ENCODE peak calls at places on chromosomes 7 and 10, in nine cellular contexts. One of them, this sample, is unnamed.

GRCh38 chr7:30932562-30932961 is 20.9 kb downstream of the AQP1 start:
- DNase-seq in left ventricle myocardium inferior: no peak
- DNase-seq in dorsolateral prefrontal cortex: peak
- DNase-seq in osteocyte: peak
- DNase-seq in kidney: peak
- DNase-seq in neural progenitor cell: no peak
- DNase-seq in heart right ventricle: no peak
- DNase-seq in progenitor cell of endocrine pancreas: no peak
- DNase-seq in endothelial cell of umbilical vein: no peak
- DNase-seq in this sample: no peak

GRCh38 chr10:123930340-123931001 is 38.9 kb upstream of the CPXM2 start:
- DNase-seq in left ventricle myocardium inferior: no peak
- DNase-seq in dorsolateral prefrontal cortex: no peak
- DNase-seq in osteocyte: no peak
- DNase-seq in kidney: no peak
- DNase-seq in neural progenitor cell: no peak
- DNase-seq in heart right ventricle: no peak
- DNase-seq in progenitor cell of endocrine pancreas: no peak
- DNase-seq in endothelial cell of umbilical vein: no peak
- DNase-seq in this sample: no peak

GRCh38 chr7:104848386-104848990 is 165.5 kb upstream of the KMT2E start:
- DNase-seq in left ventricle myocardium inferior: no peak
- DNase-seq in dorsolateral prefrontal cortex: no peak
- DNase-seq in osteocyte: no peak
- DNase-seq in kidney: no peak
- DNase-seq in neural progenitor cell: peak
- DNase-seq in heart right ventricle: no peak
- DNase-seq in progenitor cell of endocrine pancreas: peak
- DNase-seq in endothelial cell of umbilical vein: peak
- DNase-seq in this sample: peak

GRCh38 chr7:91835191-91836064 is 45.1 kb downstream of the MTERF1 start:
- DNase-seq in left ventricle myocardium inferior: no peak
- DNase-seq in dorsolateral prefrontal cortex: no peak
- DNase-seq in osteocyte: no peak
- DNase-seq in kidney: no peak
- DNase-seq in neural progenitor cell: no peak
- DNase-seq in heart right ventricle: no peak
- DNase-seq in progenitor cell of endocrine pancreas: no peak
- DNase-seq in endothelial cell of umbilical vein: no peak
- DNase-seq in this sample: no peak

GRCh38 chr7:70218006-70218405 is 619.7 kb downstream of the AUTS2 start:
- DNase-seq in left ventricle myocardium inferior: no peak
- DNase-seq in dorsolateral prefrontal cortex: no peak
- DNase-seq in osteocyte: no peak
- DNase-seq in kidney: no peak
- DNase-seq in neural progenitor cell: no peak
- DNase-seq in heart right ventricle: no peak
- DNase-seq in progenitor cell of endocrine pancreas: no peak
- DNase-seq in endothelial cell of umbilical vein: no peak
- DNase-seq in this sample: no peak

GRCh38 chr10:11297136-11297535 is 279.5 kb downstream of the CELF2 start:
- DNase-seq in left ventricle myocardium inferior: no peak
- DNase-seq in dorsolateral prefrontal cortex: no peak
- DNase-seq in osteocyte: no peak
- DNase-seq in kidney: no peak
- DNase-seq in neural progenitor cell: no peak
- DNase-seq in heart right ventricle: no peak
- DNase-seq in progenitor cell of endocrine pancreas: no peak
- DNase-seq in endothelial cell of umbilical vein: no peak
- DNase-seq in this sample: no peak

GRCh38 chr10:12067336-12067735 is 1.4 kb upstream of the DHTKD1 start:
- DNase-seq in left ventricle myocardium inferior: no peak
- DNase-seq in dorsolateral prefrontal cortex: no peak
- DNase-seq in osteocyte: no peak
- DNase-seq in kidney: no peak
- DNase-seq in neural progenitor cell: no peak
- DNase-seq in heart right ventricle: no peak
- DNase-seq in progenitor cell of endocrine pancreas: no peak
- DNase-seq in endothelial cell of umbilical vein: no peak
- DNase-seq in this sample: no peak

GRCh38 chr7:27202018-27202740 is 2.3 kb upstream of the HOXA13 start:
- DNase-seq in left ventricle myocardium inferior: no peak
- DNase-seq in dorsolateral prefrontal cortex: no peak
- DNase-seq in osteocyte: no peak
- DNase-seq in kidney: no peak
- DNase-seq in neural progenitor cell: no peak
- DNase-seq in heart right ventricle: no peak
- DNase-seq in progenitor cell of endocrine pancreas: no peak
- DNase-seq in endothelial cell of umbilical vein: no peak
- DNase-seq in this sample: no peak

GRCh38 chr10:24718031-24718855 is 5.4 kb downstream of the ARHGAP21 start:
- DNase-seq in left ventricle myocardium inferior: no peak
- DNase-seq in dorsolateral prefrontal cortex: no peak
- DNase-seq in osteocyte: no peak
- DNase-seq in kidney: no peak
- DNase-seq in neural progenitor cell: no peak
- DNase-seq in heart right ventricle: no peak
- DNase-seq in progenitor cell of endocrine pancreas: no peak
- DNase-seq in endothelial cell of umbilical vein: no peak
- DNase-seq in this sample: no peak

GRCh38 chr10:93711891-93712290 is 9.5 kb upstream of the FRA10AC1 start:
- DNase-seq in left ventricle myocardium inferior: no peak
- DNase-seq in dorsolateral prefrontal cortex: no peak
- DNase-seq in osteocyte: no peak
- DNase-seq in kidney: no peak
- DNase-seq in neural progenitor cell: no peak
- DNase-seq in heart right ventricle: no peak
- DNase-seq in progenitor cell of endocrine pancreas: no peak
- DNase-seq in endothelial cell of umbilical vein: no peak
- DNase-seq in this sample: no peak

GRCh38 chr7:44639701-44640321 is 33.4 kb downstream of the OGDH start:
- DNase-seq in left ventricle myocardium inferior: peak
- DNase-seq in dorsolateral prefrontal cortex: no peak
- DNase-seq in osteocyte: peak
- DNase-seq in kidney: no peak
- DNase-seq in neural progenitor cell: peak
- DNase-seq in heart right ventricle: no peak
- DNase-seq in progenitor cell of endocrine pancreas: peak
- DNase-seq in endothelial cell of umbilical vein: peak
- DNase-seq in this sample: no peak

GRCh38 chr10:70540089-70540788 is 61.7 kb downstream of the PALD1 start:
- DNase-seq in left ventricle myocardium inferior: no peak
- DNase-seq in dorsolateral prefrontal cortex: no peak
- DNase-seq in osteocyte: no peak
- DNase-seq in kidney: no peak
- DNase-seq in neural progenitor cell: peak
- DNase-seq in heart right ventricle: peak
- DNase-seq in progenitor cell of endocrine pancreas: no peak
- DNase-seq in endothelial cell of umbilical vein: peak
- DNase-seq in this sample: no peak

DNA sequence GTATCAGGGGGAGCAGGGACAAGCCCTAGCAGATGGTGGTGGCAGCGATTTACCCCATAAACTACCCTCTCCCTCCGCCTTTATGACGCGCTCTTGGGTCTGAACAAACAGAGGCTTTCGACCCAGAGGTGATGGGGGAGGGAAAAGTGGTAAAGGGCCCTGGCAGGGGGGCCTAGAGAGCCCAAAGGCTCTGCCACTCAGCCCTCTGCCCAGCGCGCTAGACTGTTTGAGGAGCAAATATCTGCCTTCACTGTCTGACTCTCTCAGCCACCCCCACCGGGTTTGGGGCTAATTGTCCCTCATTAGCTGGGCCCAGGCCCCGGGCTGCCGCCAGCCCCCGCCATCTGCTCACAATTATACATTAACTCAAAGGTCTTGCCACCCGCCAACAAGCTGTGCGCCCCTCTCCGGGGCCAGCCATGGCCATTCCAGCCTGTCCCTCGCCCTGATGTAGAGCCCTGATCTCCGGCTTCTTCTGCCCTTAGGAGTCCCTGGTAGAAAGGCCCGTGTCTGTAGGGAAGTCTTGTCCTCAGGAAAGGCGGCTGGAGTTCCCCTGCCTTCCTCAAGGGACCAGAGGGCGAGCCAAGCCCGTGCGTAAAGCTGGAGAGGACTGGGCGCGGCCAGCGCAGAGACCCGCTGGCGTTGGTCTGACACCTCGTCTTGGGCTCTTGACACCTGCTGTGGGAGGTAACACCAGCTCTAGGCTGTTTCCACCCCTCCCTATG is 1.9 kb upstream of the PAX4 start:
- DNase-seq in left ventricle myocardium inferior: no peak
- DNase-seq in dorsolateral prefrontal cortex: no peak
- DNase-seq in osteocyte: no peak
- DNase-seq in kidney: no peak
- DNase-seq in neural progenitor cell: peak
- DNase-seq in heart right ventricle: no peak
- DNase-seq in progenitor cell of endocrine pancreas: no peak
- DNase-seq in endothelial cell of umbilical vein: no peak
- DNase-seq in this sample: no peak
- TF ChIP-seq CTCF in left ventricle myocardium inferior: no peak
- TF ChIP-seq CTCF in dorsolateral prefrontal cortex: no peak
- TF ChIP-seq CTCF in osteocyte: no peak
- TF ChIP-seq CTCF in kidney: no peak
- TF ChIP-seq CTCF in neural progenitor cell: peak
- TF ChIP-seq CTCF in heart right ventricle: no peak
- TF ChIP-seq CTCF in progenitor cell of endocrine pancreas: no peak
- TF ChIP-seq CTCF in endothelial cell of umbilical vein: no peak
- TF ChIP-seq CTCF in this sample: no peak

GRCh38 chr10:6173203-6173602 is 29.5 kb upstream of the PFKFB3 start:
- DNase-seq in left ventricle myocardium inferior: no peak
- DNase-seq in dorsolateral prefrontal cortex: no peak
- DNase-seq in osteocyte: no peak
- DNase-seq in kidney: no peak
- DNase-seq in neural progenitor cell: peak
- DNase-seq in heart right ventricle: no peak
- DNase-seq in progenitor cell of endocrine pancreas: no peak
- DNase-seq in endothelial cell of umbilical vein: no peak
- DNase-seq in this sample: no peak
- TF ChIP-seq CTCF in left ventricle myocardium inferior: peak
- TF ChIP-seq CTCF in dorsolateral prefrontal cortex: no peak
- TF ChIP-seq CTCF in osteocyte: no peak
- TF ChIP-seq CTCF in kidney: no peak
- TF ChIP-seq CTCF in neural progenitor cell: peak
- TF ChIP-seq CTCF in heart right ventricle: peak
- TF ChIP-seq CTCF in progenitor cell of endocrine pancreas: peak
- TF ChIP-seq CTCF in endothelial cell of umbilical vein: peak
- TF ChIP-seq CTCF in this sample: no peak

DNA sequence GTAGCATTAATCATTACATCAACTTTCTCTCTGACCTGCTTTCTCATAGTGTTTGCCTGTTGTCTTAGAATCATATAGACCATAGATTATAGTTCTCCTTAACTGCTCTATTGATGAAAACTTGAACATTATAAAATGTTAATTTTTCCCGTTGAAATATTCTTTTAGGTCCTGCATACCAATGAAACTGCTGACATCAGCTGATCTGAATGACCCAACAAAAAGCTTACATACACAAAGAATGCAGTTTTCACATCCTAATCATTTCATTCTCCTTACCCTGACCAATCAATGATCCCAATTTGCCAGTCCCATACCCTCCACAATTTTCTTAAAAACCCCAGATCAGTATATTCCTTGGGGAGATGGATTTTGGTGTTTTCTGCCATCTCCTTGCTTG is 302.9 kb upstream of the MBL2 start:
- DNase-seq in left ventricle myocardium inferior: no peak
- DNase-seq in dorsolateral prefrontal cortex: no peak
- DNase-seq in osteocyte: no peak
- DNase-seq in kidney: no peak
- DNase-seq in neural progenitor cell: no peak
- DNase-seq in heart right ventricle: no peak
- DNase-seq in progenitor cell of endocrine pancreas: no peak
- DNase-seq in endothelial cell of umbilical vein: no peak
- DNase-seq in this sample: no peak
- TF ChIP-seq CTCF in left ventricle myocardium inferior: no peak
- TF ChIP-seq CTCF in dorsolateral prefrontal cortex: no peak
- TF ChIP-seq CTCF in osteocyte: no peak
- TF ChIP-seq CTCF in kidney: no peak
- TF ChIP-seq CTCF in neural progenitor cell: no peak
- TF ChIP-seq CTCF in heart right ventricle: no peak
- TF ChIP-seq CTCF in progenitor cell of endocrine pancreas: no peak
- TF ChIP-seq CTCF in endothelial cell of umbilical vein: no peak
- TF ChIP-seq CTCF in this sample: no peak

GRCh38 chr10:69412232-69412631 is 4.5 kb downstream of the TACR2 start:
- DNase-seq in left ventricle myocardium inferior: no peak
- DNase-seq in dorsolateral prefrontal cortex: no peak
- DNase-seq in osteocyte: no peak
- DNase-seq in kidney: no peak
- DNase-seq in neural progenitor cell: no peak
- DNase-seq in heart right ventricle: no peak
- DNase-seq in progenitor cell of endocrine pancreas: no peak
- DNase-seq in endothelial cell of umbilical vein: no peak
- DNase-seq in this sample: no peak

GRCh38 chr10:69409176-69409495 is 7.6 kb downstream of the TACR2 start:
- DNase-seq in left ventricle myocardium inferior: no peak
- DNase-seq in dorsolateral prefrontal cortex: no peak
- DNase-seq in osteocyte: no peak
- DNase-seq in kidney: no peak
- DNase-seq in neural progenitor cell: no peak
- DNase-seq in heart right ventricle: no peak
- DNase-seq in progenitor cell of endocrine pancreas: no peak
- DNase-seq in endothelial cell of umbilical vein: no peak
- DNase-seq in this sample: no peak

GRCh38 chr10:69411476-69411875 is 5.2 kb downstream of the TACR2 start:
- DNase-seq in left ventricle myocardium inferior: no peak
- DNase-seq in dorsolateral prefrontal cortex: no peak
- DNase-seq in osteocyte: no peak
- DNase-seq in kidney: no peak
- DNase-seq in neural progenitor cell: no peak
- DNase-seq in heart right ventricle: no peak
- DNase-seq in progenitor cell of endocrine pancreas: no peak
- DNase-seq in endothelial cell of umbilical vein: no peak
- DNase-seq in this sample: no peak

GRCh38 chr10:69409968-69410367 is 6.8 kb downstream of the TACR2 start:
- DNase-seq in left ventricle myocardium inferior: no peak
- DNase-seq in dorsolateral prefrontal cortex: no peak
- DNase-seq in osteocyte: no peak
- DNase-seq in kidney: no peak
- DNase-seq in neural progenitor cell: no peak
- DNase-seq in heart right ventricle: no peak
- DNase-seq in progenitor cell of endocrine pancreas: no peak
- DNase-seq in endothelial cell of umbilical vein: no peak
- DNase-seq in this sample: no peak

GRCh38 chr10:69410487-69410886 is 6.2 kb downstream of the TACR2 start:
- DNase-seq in left ventricle myocardium inferior: no peak
- DNase-seq in dorsolateral prefrontal cortex: no peak
- DNase-seq in osteocyte: no peak
- DNase-seq in kidney: no peak
- DNase-seq in neural progenitor cell: no peak
- DNase-seq in heart right ventricle: no peak
- DNase-seq in progenitor cell of endocrine pancreas: no peak
- DNase-seq in endothelial cell of umbilical vein: no peak
- DNase-seq in this sample: no peak
- TF ChIP-seq CTCF in left ventricle myocardium inferior: no peak
- TF ChIP-seq CTCF in dorsolateral prefrontal cortex: no peak
- TF ChIP-seq CTCF in osteocyte: no peak
- TF ChIP-seq CTCF in kidney: no peak
- TF ChIP-seq CTCF in neural progenitor cell: no peak
- TF ChIP-seq CTCF in heart right ventricle: no peak
- TF ChIP-seq CTCF in progenitor cell of endocrine pancreas: no peak
- TF ChIP-seq CTCF in endothelial cell of umbilical vein: no peak
- TF ChIP-seq CTCF in this sample: no peak

This sample was measured in omental fat pad.